ENCODE peak calls at places on chromosomes 4 and X, in ten cellular contexts. A is heart right ventricle, X is AG09309, R is NB4, N is breast epithelium, F is heart left ventricle, J is Calu3, W is cardiac muscle cell, Q is neural crest cell, H is fibroblast of pulmonary artery. B is an unnamed sample.

GRCh38 chr4:26864904-26865303 is 4.3 kb downstream of the STIM2 start:
- DNase-seq in H (no peak), R (no peak), F (no peak), J (no peak), X (no peak), A (no peak), N (no peak), Q (no peak), W (no peak), B (no peak)

GRCh38 chr4:688695-689497 is at the start of gene SLC49A3:
- DNase-seq in J (no peak), W (no peak), Q (no peak), X (no peak), F (peak), N (no peak), R (no peak), H (no peak), A (peak), B (no peak)

GRCh38 chrX:47515941-47516649 is 33.1 kb upstream of the ZNF41 start:
- DNase-seq in N (no peak), X (no peak), F (no peak), J (no peak), Q (no peak), H (peak), W (no peak), A (no peak), R (peak), B (no peak)

GRCh38 chrX:155637714-155638113 is 25.0 kb upstream of the TMLHE start:
- DNase-seq in A (no peak), F (no peak), N (no peak), W (no peak), R (no peak), J (no peak), H (no peak), X (no peak), Q (no peak), B (no peak)

GRCh38 chrX:54043084-54043483 is 1.2 kb downstream of the PHF8 start:
- DNase-seq in F (no peak), W (no peak), H (no peak), N (no peak), X (no peak), J (no peak), R (no peak), Q (no peak), A (no peak), B (no peak)

GRCh38 chrX:74902806-74903205 is 22.4 kb downstream of the NEXMIF start:
- DNase-seq in N (no peak), Q (no peak), F (no peak), X (no peak), J (no peak), A (no peak), H (no peak), R (no peak), W (no peak), B (no peak)

GRCh38 chr4:139815646-139816601 is 150.3 kb downstream of the MGST2 start:
- DNase-seq in W (peak), A (peak), F (no peak), R (peak), X (peak), Q (peak), N (no peak), J (no peak), H (peak), B (peak)

GRCh38 chrX:119734897-119735339 is 23.5 kb upstream of the SOWAHD start:
- DNase-seq in Q (no peak), F (peak), W (no peak), N (no peak), R (no peak), A (peak), X (no peak), J (peak), H (no peak), B (no peak)

GRCh38 chr4:13331827-13332226 is 152.3 kb downstream of the RAB28 start:
- DNase-seq in W (no peak), R (no peak), F (no peak), H (no peak), Q (no peak), A (no peak), N (peak), X (no peak), J (no peak), B (no peak)

GRCh38 chr4:176744091-176744490 is 48.6 kb downstream of the VEGFC start:
- DNase-seq in W (no peak), F (no peak), N (no peak), Q (no peak), J (no peak), A (no peak), H (no peak), R (no peak), X (no peak), B (no peak)

GRCh38 chr4:121668368-121669162 is 28.2 kb downstream of the ANXA5 start:
- DNase-seq in W (no peak), X (peak), A (no peak), H (peak), F (no peak), R (no peak), Q (no peak), J (no peak), N (no peak), B (no peak)

GRCh38 chrX:154396948-154397887 is 959 bp upstream of the RPL10 start:
- DNase-seq in N (peak), J (peak), A (peak), W (peak), X (no peak), H (peak), Q (peak), F (peak), R (peak), B (no peak)

GRCh38 chr4:168306476-168306875 is 12.1 kb downstream of the DDX60 start:
- DNase-seq in W (no peak), R (no peak), F (no peak), Q (no peak), J (no peak), X (no peak), A (no peak), N (no peak), H (no peak), B (no peak)

GRCh38 chr4:153269223-153269990 is 65.2 kb downstream of the TRIM2 start:
- DNase-seq in W (no peak), H (no peak), N (no peak), J (no peak), X (no peak), F (no peak), R (no peak), Q (no peak), A (no peak), B (no peak)

GRCh38 chr4:76365636-76366035 is 55.3 kb downstream of the CCDC158 start:
- DNase-seq in Q (no peak), A (no peak), R (no peak), X (no peak), H (no peak), J (no peak), N (no peak), W (no peak), F (no peak), B (no peak)

GRCh38 chr4:46586566-46586965 is 196.6 kb upstream of the GABRA2 start:
- DNase-seq in J (no peak), R (no peak), A (no peak), X (no peak), F (no peak), H (no peak), N (no peak), Q (no peak), W (no peak), B (no peak)

GRCh38 chr4:71545168-71545567 is 206.3 kb downstream of the SLC4A4 start:
- DNase-seq in J (no peak), H (peak), X (peak), R (no peak), Q (no peak), A (no peak), F (no peak), N (no peak), W (no peak), B (no peak)

GRCh38 chr4:2942532-2943363 is 20.5 kb downstream of the NOP14 start:
- DNase-seq in R (no peak), Q (no peak), F (no peak), H (no peak), N (peak), X (no peak), J (no peak), A (no peak), W (no peak), B (no peak)

GRCh38 chrX:106035064-106035463 is 3.5 kb downstream of the SERPINA7 start:
- DNase-seq in Q (no peak), F (no peak), X (no peak), H (peak), W (peak), N (no peak), A (no peak), J (no peak), R (peak), B (no peak)

GRCh38 chr4:73589261-73589847 is 30.9 kb downstream of the RASSF6 start:
- DNase-seq in A (no peak), N (no peak), F (no peak), W (no peak), Q (no peak), X (peak), R (no peak), H (peak), J (no peak), B (no peak)

GRCh38 chr4:73864365-73864764 is 4.8 kb upstream of the CXCL1 start:
- DNase-seq in N (no peak), W (peak), X (no peak), F (no peak), J (peak), Q (no peak), H (no peak), R (peak), A (no peak), B (no peak)

GRCh38 chr4:76977113-76977512 is 27.6 kb downstream of the SEPTIN11 start:
- DNase-seq in F (no peak), A (no peak), W (no peak), H (no peak), J (no peak), Q (no peak), N (no peak), X (no peak), R (no peak), B (no peak)

GRCh38 chr4:80306255-80306654 is 29.3 kb upstream of the CFAP299 start:
- DNase-seq in R (no peak), H (peak), F (no peak), X (no peak), W (no peak), Q (no peak), N (no peak), A (no peak), J (no peak), B (no peak)

GRCh38 chrX:109856974-109857373 is 123.9 kb upstream of the ACSL4 start:
- DNase-seq in R (peak), H (peak), J (no peak), W (peak), N (no peak), Q (no peak), F (no peak), A (no peak), X (no peak), B (no peak)

GRCh38 chrX:26352891-26353430 is 137.0 kb downstream of the MAGEB5 start:
- DNase-seq in W (no peak), H (peak), Q (no peak), R (no peak), A (no peak), F (no peak), X (no peak), N (no peak), J (no peak), B (no peak)

GRCh38 chr4:94995684-94996394 is 238.1 kb downstream of the BMPR1B start:
- DNase-seq in Q (no peak), H (peak), N (no peak), R (no peak), J (no peak), X (no peak), W (peak), A (peak), F (no peak), B (no peak)

GRCh38 chr4:81319657-81320056 is 104.6 kb upstream of the PRKG2 start:
- DNase-seq in A (no peak), W (no peak), H (no peak), N (no peak), F (no peak), R (no peak), J (no peak), X (no peak), Q (no peak), B (no peak)

GRCh38 chr4:7717946-7718490 is 221.6 kb downstream of the AFAP1 start:
- DNase-seq in H (no peak), R (no peak), N (no peak), A (no peak), Q (no peak), F (peak), X (no peak), W (no peak), J (no peak), B (no peak)

GRCh38 chrX:16832301-16832700 is 37.9 kb downstream of the RBBP7 start:
- DNase-seq in W (peak), X (no peak), H (no peak), J (no peak), F (no peak), Q (no peak), R (no peak), N (no peak), A (no peak), B (no peak)
- TF ChIP-seq CTCF in W (no peak), X (peak), H (no peak), J (no peak), F (no peak), Q (no peak), R (no peak), N (no peak), A (no peak), B (no peak)

DNA sequence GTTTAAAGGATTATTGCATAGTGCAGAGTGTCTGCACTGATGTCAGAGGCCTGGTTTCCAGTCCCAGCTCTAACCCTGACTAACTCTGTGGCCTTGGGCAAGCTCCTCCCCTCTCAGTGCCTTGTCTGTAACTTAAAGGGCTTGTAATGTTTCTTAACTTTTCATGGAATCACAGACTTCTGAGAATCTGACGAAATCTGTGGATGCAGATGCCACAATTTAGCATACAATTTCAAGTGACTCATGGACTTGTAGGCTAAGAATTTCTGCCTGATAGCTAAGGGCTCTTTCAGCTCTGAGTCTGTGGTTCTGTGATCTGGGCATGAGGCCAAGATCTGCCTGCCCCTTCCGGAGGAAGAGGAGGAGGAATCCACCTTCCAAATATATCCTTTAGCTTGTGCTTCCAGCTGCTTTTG is 236.9 kb downstream of the AR start:
- DNase-seq in W (peak), Q (no peak), J (peak), F (peak), N (no peak), H (peak), X (peak), A (peak), R (peak), B (peak)
- TF ChIP-seq CTCF in W (no peak), Q (no peak), J (no peak), F (no peak), N (no peak), H (no peak), X (no peak), A (no peak), R (no peak), B (no peak)

DNA sequence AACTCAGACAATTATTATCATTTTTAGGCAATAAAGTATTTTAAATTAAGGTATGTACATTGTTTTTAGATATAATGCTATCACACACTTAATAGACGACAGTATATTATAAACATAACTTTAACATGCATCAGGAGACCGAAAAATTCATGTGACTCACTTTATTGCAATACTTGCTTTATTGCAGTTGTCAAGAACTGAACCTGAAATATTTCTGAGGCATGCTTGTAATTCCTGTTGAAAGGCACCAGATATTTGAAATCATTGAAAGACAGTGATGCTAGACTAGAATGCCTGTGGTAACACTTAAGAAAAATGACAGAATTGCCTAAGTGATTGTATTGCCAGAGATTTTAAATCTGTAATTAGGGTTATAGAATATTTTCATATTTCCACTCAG is 175.6 kb upstream of the MAGEB2 start:
- DNase-seq in N (no peak), H (peak), X (no peak), R (no peak), A (no peak), W (no peak), J (no peak), F (no peak), Q (no peak), B (no peak)
- TF ChIP-seq CTCF in N (no peak), H (no peak), X (no peak), R (no peak), A (no peak), W (no peak), J (no peak), F (no peak), Q (no peak), B (no peak)

GRCh38 chr4:10526431-10527222 is 69.4 kb upstream of the ZNF518B start:
- DNase-seq in X (no peak), H (no peak), A (no peak), Q (no peak), W (no peak), F (no peak), J (no peak), N (no peak), R (no peak), B (no peak)
- TF ChIP-seq CTCF in X (no peak), H (no peak), A (no peak), Q (no peak), W (no peak), F (no peak), J (no peak), N (no peak), R (no peak), B (no peak)